ENCODE peak calls at places on chromosomes 2 and 18, in eight cellular contexts. R, A, N, S, Q, I, O and T are unnamed samples.
A peak's percentile ranks its signal among the peaks of the same experiment; 100 is the strongest.

GRCh38 chr2:228648541-228648940 is 467.1 kb upstream of the SPHKAP start:
- DNase-seq in N (no peak), I (no peak), S (no peak), R (no peak), Q (no peak), A (no peak), O (no peak), T (no peak)

GRCh38 chr2:27306657-27307544 is 1.3 kb downstream of the UCN start:
- DNase-seq in Q (no peak), O (peak; percentile 16), S (no peak), R (no peak), I (no peak), A (no peak), N (no peak), T (no peak)

GRCh38 chr18:35466815-35467623 is 30.7 kb downstream of the INO80C start:
- DNase-seq in Q (no peak), I (no peak), N (no peak), S (no peak), O (no peak), R (no peak), A (no peak), T (no peak)

GRCh38 chr2:24702800-24703199 is 90.4 kb downstream of the PTRHD1 start:
- DNase-seq in Q (no peak), O (no peak), R (peak; percentile 83), I (no peak), S (peak; percentile 86), N (peak; percentile 57), A (no peak), T (peak; percentile 64)

GRCh38 chr2:231272961-231273360 is 74.5 kb downstream of the ARMC9 start:
- DNase-seq in A (no peak), Q (no peak), O (no peak), N (no peak), R (no peak), S (no peak), I (no peak), T (no peak)

GRCh38 chr2:110818767-110819481 is 86.6 kb downstream of the ACOXL start:
- DNase-seq in A (no peak), S (no peak), N (peak; percentile 6), O (no peak), I (no peak), Q (no peak), R (no peak), T (no peak)

GRCh38 chr2:8676191-8676914 is 5.5 kb upstream of the ID2 start:
- DNase-seq in O (no peak), A (peak; percentile 87), I (peak; percentile 94), Q (peak; percentile 98), N (no peak), S (no peak), R (no peak), T (no peak)

GRCh38 chr2:3282056-3282998 is 95.3 kb downstream of the EIPR1 start:
- DNase-seq in I (no peak), N (no peak), S (no peak), R (no peak), A (peak; percentile 61), O (no peak), Q (no peak), T (peak; percentile 36)

GRCh38 chr2:241816431-241817121 is 7.6 kb downstream of the NEU4 start:
- DNase-seq in I (no peak), S (no peak), N (no peak), O (no peak), R (no peak), A (no peak), Q (no peak), T (no peak)

GRCh38 chr2:241755166-241755565 is 20.7 kb downstream of the D2HGDH start:
- DNase-seq in N (no peak), A (no peak), Q (no peak), R (no peak), I (no peak), O (no peak), S (no peak), T (no peak)

GRCh38 chr2:180924078-180924477 is 56.3 kb upstream of the UBE2E3 start:
- DNase-seq in I (no peak), Q (no peak), A (no peak), R (no peak), N (no peak), O (no peak), S (no peak), T (no peak)

GRCh38 chr18:74203811-74204210 is 55.5 kb downstream of the TIMM21 start:
- DNase-seq in S (peak; percentile 28), N (no peak), O (no peak), R (no peak), I (no peak), Q (no peak), A (no peak), T (no peak)

GRCh38 chr2:170238776-170239175 is 60.8 kb downstream of the MYO3B start:
- DNase-seq in I (no peak), R (peak; percentile 10), N (no peak), Q (no peak), A (no peak), S (no peak), O (no peak), T (no peak)

GRCh38 chr2:230160112-230160660 is 59.6 kb downstream of the SP110 start:
- DNase-seq in S (peak; percentile 48), I (no peak), Q (no peak), N (peak; percentile 48), A (peak; percentile 20), R (peak; percentile 26), O (peak; percentile 40), T (no peak)

GRCh38 chr2:241019441-241020139 is 21.2 kb downstream of the SNED1 start:
- DNase-seq in S (no peak), O (no peak), Q (no peak), R (no peak), N (no peak), I (no peak), A (no peak), T (no peak)

GRCh38 chr2:48337871-48338270 is 192.1 kb upstream of the STON1 start:
- DNase-seq in Q (no peak), A (no peak), R (no peak), N (no peak), O (no peak), S (no peak), I (no peak), T (no peak)

GRCh38 chr2:197011777-197012641 is 85.5 kb upstream of the PGAP1 start:
- DNase-seq in R (peak; percentile 42), S (peak; percentile 33), N (peak; percentile 67), I (no peak), A (peak; percentile 33), Q (no peak), O (no peak), T (no peak)

GRCh38 chr18:56043691-56044090 is 455.7 kb upstream of the TCF4 start:
- DNase-seq in A (peak; percentile 86), S (no peak), N (no peak), O (no peak), Q (no peak), R (no peak), I (no peak), T (no peak)

GRCh38 chr18:31244737-31245432 is 73.1 kb upstream of the DSG1 start:
- DNase-seq in R (no peak), S (peak; percentile 81), I (no peak), N (no peak), A (no peak), O (no peak), Q (no peak), T (no peak)
- H3K27ac ChIP-seq in R (peak overlapping the region; percentile 12), S (peak overlapping the region; percentile 46), I (no peak overlapping the region), N (peak overlapping the region; percentile 74), A (no peak overlapping the region), O (no peak overlapping the region), Q (no peak overlapping the region), T (peak overlapping the region; percentile 93)

GRCh38 chr2:84491256-84491655 is 25.0 kb upstream of the DNAH6 start:
- DNase-seq in R (no peak), A (no peak), S (no peak), Q (no peak), O (no peak), N (no peak), I (no peak), T (no peak)

GRCh38 chr2:84486436-84487115 is 27.5 kb upstream of the SUCLG1 start:
- DNase-seq in N (peak; percentile 79), O (no peak), I (no peak), Q (no peak), R (no peak), S (no peak), A (no peak), T (no peak)

GRCh38 chr2:84491741-84492140 is 24.6 kb upstream of the DNAH6 start:
- DNase-seq in N (no peak), S (no peak), A (no peak), O (no peak), Q (no peak), I (no peak), R (no peak), T (no peak)

GRCh38 chr2:84483320-84483719 is 24.2 kb upstream of the SUCLG1 start:
- DNase-seq in N (no peak), A (no peak), Q (no peak), I (no peak), R (no peak), O (no peak), S (no peak), T (no peak)

GRCh38 chr2:84487298-84487996 is 28.4 kb upstream of the SUCLG1 start:
- DNase-seq in A (no peak), R (no peak), N (no peak), Q (no peak), I (no peak), O (no peak), S (no peak), T (no peak)
- H3K27ac ChIP-seq in A (no peak overlapping the region), R (no peak overlapping the region), N (peak overlapping the region; percentile 70), Q (no peak overlapping the region), I (no peak overlapping the region), O (no peak overlapping the region), S (no peak overlapping the region), T (no peak overlapping the region)

GRCh38 chr2:200839513-200839912 is 24.9 kb downstream of the CLK1 start:
- DNase-seq in R (no peak), O (no peak), N (no peak), A (no peak), I (no peak), Q (no peak), S (peak; percentile 82), T (peak; percentile 68)
- H3K27ac ChIP-seq in R (no peak overlapping the region), O (no peak overlapping the region), N (no peak overlapping the region), A (no peak overlapping the region), I (no peak overlapping the region), Q (no peak overlapping the region), S (peak overlapping the region; percentile 71), T (peak overlapping the region; percentile 55)

GRCh38 chr2:46075848-46076247 is 221.4 kb upstream of the EPAS1 start:
- DNase-seq in O (no peak), N (no peak), S (no peak), A (no peak), R (no peak), Q (no peak), I (no peak), T (no peak)
- H3K27ac ChIP-seq in O (no peak overlapping the region), N (peak overlapping the region; percentile 89), S (no peak overlapping the region), A (no peak overlapping the region), R (no peak overlapping the region), Q (no peak overlapping the region), I (peak overlapping the region; percentile 62), T (no peak overlapping the region)